ENCODE peak calls at places on chromosomes 1 and 21, in four cellular contexts. E is neural progenitor cell, Y is GM23248, R is prostate gland. K is an unnamed sample.

GRCh38 chr1:243942196-243943150 is 92.4 kb upstream of the AKT3 start:
- DNase-seq in E (no peak), Y (no peak), R (no peak), K (no peak)

GRCh38 chr1:33306561-33307493 is 14.1 kb downstream of the A3GALT2 start:
- DNase-seq in E (no peak), Y (peak), R (no peak), K (peak)

GRCh38 chr21:45200031-45200430 is 87.7 kb downstream of the POFUT2 start:
- DNase-seq in E (no peak), Y (no peak), R (no peak), K (no peak)

GRCh38 chr1:55131801-55132200 is 83.4 kb downstream of the USP24 start:
- DNase-seq in E (no peak), Y (peak), R (no peak), K (no peak)

GRCh38 chr1:153478692-153479618 is 18.5 kb upstream of the S100A7 start:
- DNase-seq in E (no peak), Y (no peak), R (no peak), K (no peak)

GRCh38 chr1:226733309-226733708 is 5.8 kb downstream of the ITPKB start:
- DNase-seq in E (no peak), Y (no peak), R (no peak), K (no peak)

GRCh38 chr1:19597463-19598309 is 46.4 kb upstream of the NBL1 start:
- DNase-seq in E (no peak), Y (peak), R (peak), K (peak)

GRCh38 chr1:45979778-45980176 is 152.7 kb downstream of the PIK3R3 start:
- DNase-seq in E (no peak), Y (no peak), R (no peak), K (no peak)

GRCh38 chr1:153790282-153790995 is 15.2 kb downstream of the SLC27A3 start:
- DNase-seq in E (no peak), Y (peak), R (peak), K (peak)

GRCh38 chr1:6794164-6794563 is 8.9 kb downstream of the CAMTA1 start:
- DNase-seq in E (peak), Y (peak), R (no peak), K (no peak)

GRCh38 chr1:151326619-151327222 is 495 bp downstream of the PI4KB start:
- DNase-seq in E (no peak), Y (peak), R (peak), K (peak)

GRCh38 chr1:109198745-109199144 is 15.0 kb upstream of the SARS1 start:
- DNase-seq in E (no peak), Y (peak), R (no peak), K (no peak)

GRCh38 chr1:197841828-197842573 is 60.4 kb upstream of the C1orf53 start:
- DNase-seq in E (no peak), Y (peak), R (no peak), K (no peak)

GRCh38 chr1:8294170-8294697 is 23.7 kb upstream of the SLC45A1 start:
- DNase-seq in E (no peak), Y (no peak), R (no peak), K (no peak)

GRCh38 chr1:61083799-61084385 is 1.5 kb downstream of the NFIA start:
- DNase-seq in E (no peak), Y (peak), R (no peak), K (no peak)

GRCh38 chr1:27563407-27564263 is 40.3 kb downstream of the AHDC1 start:
- DNase-seq in E (no peak), Y (peak), R (no peak), K (peak)

GRCh38 chr1:179016694-179017382 is 8.9 kb upstream of the FAM20B start:
- DNase-seq in E (no peak), Y (peak), R (peak), K (peak)

GRCh38 chr1:227759345-227760300 is 24.4 kb downstream of the SNAP47 start:
- DNase-seq in E (no peak), Y (peak), R (no peak), K (no peak)

GRCh38 chr1:61585714-61586113 is 139.2 kb downstream of the TM2D1 start:
- DNase-seq in E (no peak), Y (peak), R (peak), K (no peak)

GRCh38 chr1:7258622-7259135 is 473.4 kb downstream of the CAMTA1 start:
- DNase-seq in E (no peak), Y (no peak), R (no peak), K (no peak)

GRCh38 chr1:2411801-2412394 is 466 bp downstream of the PEX10 start:
- DNase-seq in E (no peak), Y (peak), R (no peak), K (peak)

GRCh38 chr1:31991202-31991601 is 22.5 kb upstream of the KHDRBS1 start:
- DNase-seq in E (no peak), Y (no peak), R (no peak), K (no peak)

GRCh38 chr1:85275701-85276289 is 637 bp downstream of the BCL10 start:
- DNase-seq in E (no peak), Y (peak), R (no peak), K (no peak)

GRCh38 chr1:55257958-55258357 is 42.8 kb upstream of the USP24 start:
- DNase-seq in E (no peak), Y (no peak), R (no peak), K (no peak)

GRCh38 chr1:204102029-204102611 is 29.2 kb downstream of the SOX13 start:
- DNase-seq in E (no peak), Y (no peak), R (no peak), K (no peak)

GRCh38 chr21:27101533-27101932 is 134.6 kb upstream of the ADAMTS5 start:
- DNase-seq in E (no peak), Y (no peak), R (no peak), K (no peak)

GRCh38 chr1:82775402-82776000 is 974.8 kb downstream of the ADGRL2 start:
- DNase-seq in E (peak), Y (peak), R (no peak), K (peak)

GRCh38 chr1:6591222-6591621 is 11.4 kb downstream of the ZBTB48 start:
- DNase-seq in E (no peak), Y (no peak), R (no peak), K (peak)

GRCh38 chr1:161200992-161201827 is 957 bp upstream of the NDUFS2 start:
- DNase-seq in E (no peak), Y (peak), R (peak), K (peak)

GRCh38 chr1:59692591-59692990 is 122.2 kb upstream of the HOOK1 start:
- DNase-seq in E (no peak), Y (peak), R (no peak), K (no peak)

GRCh38 chr1:79773385-79773784 is 766.9 kb upstream of the ADGRL4 start:
- DNase-seq in E (no peak), Y (no peak), R (no peak), K (no peak)

GRCh38 chr1:243686149-243686548 is 163.9 kb downstream of the AKT3 start:
- DNase-seq in E (no peak), Y (peak), R (no peak), K (no peak)

GRCh38 chr1:218371927-218372672 is 27.0 kb downstream of the TGFB2 start:
- DNase-seq in E (no peak), Y (peak), R (no peak), K (no peak)

GRCh38 chr1:1298861-1299685 is 8.7 kb downstream of the ACAP3 start:
- DNase-seq in E (peak), Y (no peak), R (no peak), K (no peak)

GRCh38 chr1:158999301-159000069 is 10.2 kb upstream of the IFI16 start:
- DNase-seq in E (peak), Y (peak), R (peak), K (peak)

GRCh38 chr1:115476616-115477015 is 138.6 kb upstream of the NGF start:
- DNase-seq in E (no peak), Y (peak), R (no peak), K (no peak)

GRCh38 chr1:56409112-56409691 is 170.2 kb downstream of the PLPP3 start:
- DNase-seq in E (no peak), Y (no peak), R (no peak), K (peak)